ENCODE peak calls at places on chromosomes 7 and 10, in seven cellular contexts. E is activated CD4-positive, alpha-beta T cell treated with anti-CD3 and anti-CD28 coated beads for 36 hours; U is left ventricle myocardium superior; P is activated T-cell treated with anti-CD3 and anti-CD28 coated beads, Interleukin-2, amount 50 U/mL, for 72 hours; W is CD8-positive, alpha-beta T cell; G is PC-3; S is CD4-positive, alpha-beta T cell. Z is an unnamed sample.

GRCh38 chr7:76122516-76123239 is 74.8 kb downstream of the MDH2 start:
- ATAC-seq in U (no peak), G (peak; percentile 23), S (no peak), W (no peak), E (peak; percentile 64), P (no peak), Z (no peak)

GRCh38 chr10:128186959-128187787 is 61.0 kb upstream of the MKI67 start:
- ATAC-seq in W (peak; percentile 81), P (peak; percentile 80), S (peak; percentile 73), G (no peak), E (peak; percentile 78), U (no peak), Z (peak; percentile 73)

GRCh38 chr7:143304938-143305337 is 11.0 kb upstream of the CLCN1 start:
- ATAC-seq in E (no peak), W (no peak), U (no peak), S (no peak), G (no peak), P (no peak), Z (peak; percentile 30)

GRCh38 chr7:100220833-100221718 is 1.3 kb downstream of the PVRIG start:
- ATAC-seq in S (peak; percentile 69), E (peak; percentile 57), W (peak; percentile 67), U (no peak), G (no peak), P (peak; percentile 73), Z (peak; percentile 72)

GRCh38 chr10:70589762-70590662 is 12.5 kb downstream of the PRF1 start:
- ATAC-seq in W (no peak), G (no peak), U (peak; percentile 82), S (no peak), E (no peak), P (no peak), Z (no peak)

GRCh38 chr7:1012392-1013095 is 29.6 kb downstream of the CYP2W1 start:
- ATAC-seq in E (peak; percentile 13), P (no peak), U (no peak), W (no peak), S (no peak), G (no peak), Z (peak; percentile 22)

GRCh38 chr10:62054408-62054807 is 152.9 kb downstream of the ARID5B start:
- ATAC-seq in G (no peak), U (no peak), P (peak; percentile 18), E (peak; percentile 25), S (no peak), W (no peak), Z (peak; percentile 10)

GRCh38 chr10:75497997-75498797 is 66.8 kb downstream of the LRMDA start:
- ATAC-seq in U (peak; percentile 34), G (peak; percentile 40), P (no peak), E (no peak), W (no peak), S (no peak), Z (no peak)

GRCh38 chr7:73342645-73343044 is 14.7 kb downstream of the FKBP6 start:
- ATAC-seq in G (peak; percentile 84), U (peak; percentile 83), E (no peak), S (no peak), P (no peak), W (no peak), Z (no peak)

GRCh38 chr7:43034535-43035002 is 77.9 kb upstream of the HECW1 start:
- ATAC-seq in G (no peak), P (no peak), S (no peak), W (no peak), U (no peak), E (no peak), Z (no peak)

GRCh38 chr10:75032813-75033212 is 78.6 kb upstream of the SAMD8 start:
- ATAC-seq in S (no peak), U (no peak), E (no peak), P (no peak), W (no peak), G (no peak), Z (no peak)

GRCh38 chr10:129958686-129959543 is 5.2 kb downstream of the EBF3 start:
- ATAC-seq in P (peak; percentile 20), G (no peak), W (no peak), E (no peak), S (peak; percentile 11), U (peak; percentile 15), Z (no peak)

GRCh38 chr7:158647475-158647792 is 57.2 kb downstream of the NCAPG2 start:
- ATAC-seq in G (no peak), W (no peak), U (no peak), E (no peak), P (no peak), S (no peak), Z (no peak)

GRCh38 chr10:5999440-6000165 is 22.3 kb upstream of the IL15RA start:
- ATAC-seq in P (no peak), U (no peak), G (no peak), S (no peak), E (no peak), W (no peak), Z (no peak)

GRCh38 chr7:75715864-75716263 is 22.9 kb downstream of the HIP1 start:
- ATAC-seq in G (no peak), P (no peak), W (no peak), U (no peak), E (no peak), S (no peak), Z (no peak)

GRCh38 chr7:90192876-90193765 is 18.4 kb upstream of the STEAP2 start:
- ATAC-seq in W (no peak), U (no peak), G (no peak), P (no peak), S (no peak), E (no peak), Z (no peak)

GRCh38 chr10:76942556-76943416 is 694.8 kb downstream of the KCNMA1 start:
- ATAC-seq in S (no peak), E (no peak), G (peak; percentile 28), W (no peak), P (no peak), U (no peak), Z (no peak)

GRCh38 chr7:93463764-93464163 is 110.8 kb downstream of the CALCR start:
- ATAC-seq in U (no peak), E (no peak), G (no peak), W (no peak), S (no peak), P (no peak), Z (no peak)

GRCh38 chr7:119572132-119572531 is 700.8 kb upstream of the KCND2 start:
- ATAC-seq in W (no peak), G (no peak), U (peak; percentile 25), E (no peak), S (no peak), P (no peak), Z (no peak)

GRCh38 chr7:101865031-101865824 is 47.8 kb downstream of the CUX1 start:
- ATAC-seq in W (no peak), P (no peak), U (peak; percentile 29), G (no peak), E (no peak), S (no peak), Z (no peak)

GRCh38 chr10:22805304-22805703 is 90.9 kb upstream of the PIP4K2A start:
- ATAC-seq in U (peak; percentile 47), S (no peak), W (no peak), P (no peak), E (no peak), G (peak; percentile 83), Z (no peak)

GRCh38 chr7:47432988-47433895 is 148.7 kb downstream of the TNS3 start:
- ATAC-seq in P (no peak), U (peak; percentile 57), S (no peak), E (no peak), W (no peak), G (no peak), Z (no peak)

Z was measured in activated T-helper 17 cell treated with anti-CD3 and anti-CD28 coated beads, Interleukin-2, amount 50 U/mL, for 72 hours.